ENCODE peak calls at places on chromosomes 6 and 20, in four cellular contexts. One of them, this sample, is unnamed.

GRCh38 chr6:15888798-15889772 is 226.3 kb upstream of the DTNBP1 start:
- DNase-seq in adrenal gland: no peak
- DNase-seq in suprapubic skin: no peak
- DNase-seq in fibroblast of pulmonary artery: peak
- DNase-seq in this sample: no peak

GRCh38 chr6:154537486-154537885 is 27.0 kb upstream of the CNKSR3 start:
- DNase-seq in adrenal gland: no peak
- DNase-seq in suprapubic skin: no peak
- DNase-seq in fibroblast of pulmonary artery: no peak
- DNase-seq in this sample: peak

GRCh38 chr6:106119526-106119925 is 33.4 kb downstream of the PRDM1 start:
- DNase-seq in adrenal gland: no peak
- DNase-seq in suprapubic skin: no peak
- DNase-seq in fibroblast of pulmonary artery: no peak
- DNase-seq in this sample: no peak

GRCh38 chr6:74534485-74535211 is 671.2 kb downstream of the COL12A1 start:
- DNase-seq in adrenal gland: no peak
- DNase-seq in suprapubic skin: no peak
- DNase-seq in fibroblast of pulmonary artery: peak
- DNase-seq in this sample: no peak

GRCh38 chr6:11207199-11207968 is 25.1 kb downstream of the NEDD9 start:
- DNase-seq in adrenal gland: peak
- DNase-seq in suprapubic skin: no peak
- DNase-seq in fibroblast of pulmonary artery: peak
- DNase-seq in this sample: no peak

GRCh38 chr20:49344975-49345374 is 67.1 kb upstream of the ZNFX1 start:
- DNase-seq in adrenal gland: no peak
- DNase-seq in suprapubic skin: peak
- DNase-seq in fibroblast of pulmonary artery: peak
- DNase-seq in this sample: no peak

GRCh38 chr6:135880066-135880972 is 28.8 kb downstream of the PDE7B start:
- DNase-seq in adrenal gland: no peak
- DNase-seq in suprapubic skin: no peak
- DNase-seq in fibroblast of pulmonary artery: peak
- DNase-seq in this sample: no peak

GRCh38 chr6:82364087-82365010 is 732 bp downstream of the TPBG start:
- DNase-seq in adrenal gland: peak
- DNase-seq in suprapubic skin: peak
- DNase-seq in fibroblast of pulmonary artery: peak
- DNase-seq in this sample: peak

GRCh38 chr6:106670236-106670635 is 40.9 kb downstream of the QRSL1 start:
- DNase-seq in adrenal gland: no peak
- DNase-seq in suprapubic skin: no peak
- DNase-seq in fibroblast of pulmonary artery: no peak
- DNase-seq in this sample: no peak

GRCh38 chr6:126055449-126055848 is 69.1 kb downstream of the TRMT11 start:
- DNase-seq in adrenal gland: no peak
- DNase-seq in suprapubic skin: no peak
- DNase-seq in fibroblast of pulmonary artery: no peak
- DNase-seq in this sample: no peak

GRCh38 chr20:47024461-47024937 is 129.9 kb downstream of the EYA2 start:
- DNase-seq in adrenal gland: no peak
- DNase-seq in suprapubic skin: no peak
- DNase-seq in fibroblast of pulmonary artery: no peak
- DNase-seq in this sample: no peak

GRCh38 chr20:24747881-24748595 is 201.0 kb upstream of the CST7 start:
- DNase-seq in adrenal gland: no peak
- DNase-seq in suprapubic skin: peak
- DNase-seq in fibroblast of pulmonary artery: no peak
- DNase-seq in this sample: no peak

GRCh38 chr20:62825994-62826645 is 9.3 kb downstream of the COL9A3 start:
- DNase-seq in adrenal gland: no peak
- DNase-seq in suprapubic skin: no peak
- DNase-seq in fibroblast of pulmonary artery: no peak
- DNase-seq in this sample: no peak

GRCh38 chr20:59428006-59428405 is 127.6 kb downstream of the EDN3 start:
- DNase-seq in adrenal gland: no peak
- DNase-seq in suprapubic skin: no peak
- DNase-seq in fibroblast of pulmonary artery: no peak
- DNase-seq in this sample: no peak

GRCh38 chr6:36618366-36619355 is 24.5 kb downstream of the SRSF3 start:
- DNase-seq in adrenal gland: no peak
- DNase-seq in suprapubic skin: peak
- DNase-seq in fibroblast of pulmonary artery: no peak
- DNase-seq in this sample: no peak

GRCh38 chr20:61185841-61186601 is 66.0 kb upstream of the CDH4 start:
- DNase-seq in adrenal gland: no peak
- DNase-seq in suprapubic skin: no peak
- DNase-seq in fibroblast of pulmonary artery: peak
- DNase-seq in this sample: no peak

GRCh38 chr6:53702316-53702715 is 36.8 kb upstream of the KLHL31 start:
- DNase-seq in adrenal gland: no peak
- DNase-seq in suprapubic skin: no peak
- DNase-seq in fibroblast of pulmonary artery: no peak
- DNase-seq in this sample: no peak

GRCh38 chr20:24816907-24817306 is 132.2 kb upstream of the CST7 start:
- DNase-seq in adrenal gland: no peak
- DNase-seq in suprapubic skin: no peak
- DNase-seq in fibroblast of pulmonary artery: no peak
- DNase-seq in this sample: no peak

GRCh38 chr6:141105481-141105880 is 1027.2 kb upstream of the GJE1 start:
- DNase-seq in adrenal gland: no peak
- DNase-seq in suprapubic skin: no peak
- DNase-seq in fibroblast of pulmonary artery: peak
- DNase-seq in this sample: peak

GRCh38 chr6:169976301-169977081 is 225.1 kb downstream of the ERMARD start:
- DNase-seq in adrenal gland: no peak
- DNase-seq in suprapubic skin: peak
- DNase-seq in fibroblast of pulmonary artery: no peak
- DNase-seq in this sample: no peak

GRCh38 chr6:55980627-55981211 is 105.3 kb upstream of the BMP5 start:
- DNase-seq in adrenal gland: peak
- DNase-seq in suprapubic skin: no peak
- DNase-seq in fibroblast of pulmonary artery: peak
- DNase-seq in this sample: peak

GRCh38 chr6:125746731-125747588 is 2.5 kb upstream of the HEY2 start:
- DNase-seq in adrenal gland: peak
- DNase-seq in suprapubic skin: peak
- DNase-seq in fibroblast of pulmonary artery: peak
- DNase-seq in this sample: peak

GRCh38 chr20:42366626-42367025 is 748.4 kb upstream of the CHD6 start:
- DNase-seq in adrenal gland: no peak
- DNase-seq in suprapubic skin: no peak
- DNase-seq in fibroblast of pulmonary artery: no peak
- DNase-seq in this sample: no peak

GRCh38 chr6:8135276-8135675 is 32.9 kb upstream of the EEF1E1 start:
- DNase-seq in adrenal gland: no peak
- DNase-seq in suprapubic skin: no peak
- DNase-seq in fibroblast of pulmonary artery: no peak
- DNase-seq in this sample: no peak

GRCh38 chr6:37936909-37937308 is 117.4 kb downstream of the ZFAND3 start:
- DNase-seq in adrenal gland: no peak
- DNase-seq in suprapubic skin: no peak
- DNase-seq in fibroblast of pulmonary artery: peak
- DNase-seq in this sample: no peak

GRCh38 chr6:26342106-26342999 is 22.6 kb upstream of the BTN3A2 start:
- DNase-seq in adrenal gland: no peak
- DNase-seq in suprapubic skin: no peak
- DNase-seq in fibroblast of pulmonary artery: peak
- DNase-seq in this sample: no peak

GRCh38 chr20:6832811-6833210 is 65.3 kb downstream of the BMP2 start:
- DNase-seq in adrenal gland: no peak
- DNase-seq in suprapubic skin: no peak
- DNase-seq in fibroblast of pulmonary artery: no peak
- DNase-seq in this sample: no peak

GRCh38 chr6:50714487-50715379 is 1.4 kb downstream of the TFAP2D start:
- DNase-seq in adrenal gland: no peak
- DNase-seq in suprapubic skin: no peak
- DNase-seq in fibroblast of pulmonary artery: no peak
- DNase-seq in this sample: no peak

GRCh38 chr6:18192026-18192425 is 36.8 kb downstream of the KDM1B start:
- DNase-seq in adrenal gland: peak
- DNase-seq in suprapubic skin: no peak
- DNase-seq in fibroblast of pulmonary artery: no peak
- DNase-seq in this sample: no peak

GRCh38 chr6:165662671-165663282 is at the start of gene PDE10A:
- DNase-seq in adrenal gland: peak
- DNase-seq in suprapubic skin: no peak
- DNase-seq in fibroblast of pulmonary artery: peak
- DNase-seq in this sample: peak

GRCh38 chr6:112649853-112650252 is 302.7 kb downstream of the RFPL4B start:
- DNase-seq in adrenal gland: no peak
- DNase-seq in suprapubic skin: no peak
- DNase-seq in fibroblast of pulmonary artery: no peak
- DNase-seq in this sample: no peak

DNA sequence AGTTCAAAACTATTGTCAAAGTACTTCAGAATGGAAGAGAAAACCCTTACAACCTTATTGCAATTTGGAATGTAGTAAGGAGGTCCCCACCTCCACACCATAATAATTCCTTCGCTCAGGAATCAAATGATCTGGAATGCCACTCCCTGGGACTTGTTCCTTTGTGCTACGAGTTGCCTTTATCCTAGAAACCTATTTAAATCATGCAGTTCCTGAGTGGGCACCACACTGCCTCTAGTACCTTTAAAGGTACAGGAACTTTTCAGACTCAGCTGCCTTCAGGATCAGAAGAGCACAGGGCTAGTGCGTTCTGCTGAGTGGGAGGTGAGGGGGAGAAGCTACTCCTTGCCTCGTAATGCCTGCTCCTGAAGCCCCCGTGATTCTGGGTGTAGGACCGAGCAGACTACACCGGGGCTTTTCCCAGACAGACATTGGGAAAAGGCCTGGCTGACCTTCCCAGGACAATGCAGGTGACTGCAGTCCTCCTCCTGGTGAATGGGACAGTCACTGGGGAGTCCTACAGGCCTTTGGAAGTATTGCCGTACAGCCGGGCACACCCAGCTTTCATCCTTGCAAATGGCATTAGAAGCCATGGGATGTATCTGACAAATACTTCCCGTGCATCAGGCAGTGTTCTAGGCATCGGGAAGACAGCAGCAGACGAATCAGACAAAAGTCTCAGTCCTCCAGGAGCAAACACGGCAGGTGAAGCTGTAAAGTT is 11.8 kb upstream of the TUBB2B start:
- DNase-seq in adrenal gland: no peak
- DNase-seq in suprapubic skin: no peak
- DNase-seq in fibroblast of pulmonary artery: no peak
- DNase-seq in this sample: no peak
- TF ChIP-seq CTCF in adrenal gland: no peak
- TF ChIP-seq CTCF in suprapubic skin: no peak
- TF ChIP-seq CTCF in fibroblast of pulmonary artery: peak
- TF ChIP-seq CTCF in this sample: peak

GRCh38 chr20:8362457-8362856 is 230.4 kb downstream of the PLCB1 start:
- DNase-seq in adrenal gland: no peak
- DNase-seq in suprapubic skin: no peak
- DNase-seq in fibroblast of pulmonary artery: no peak
- DNase-seq in this sample: no peak

GRCh38 chr20:8360035-8360434 is 228.0 kb downstream of the PLCB1 start:
- DNase-seq in adrenal gland: no peak
- DNase-seq in suprapubic skin: no peak
- DNase-seq in fibroblast of pulmonary artery: no peak
- DNase-seq in this sample: no peak

GRCh38 chr20:8363970-8364733 is 232.1 kb downstream of the PLCB1 start:
- DNase-seq in adrenal gland: no peak
- DNase-seq in suprapubic skin: no peak
- DNase-seq in fibroblast of pulmonary artery: no peak
- DNase-seq in this sample: no peak

GRCh38 chr20:8361779-8362178 is 229.7 kb downstream of the PLCB1 start:
- DNase-seq in adrenal gland: no peak
- DNase-seq in suprapubic skin: no peak
- DNase-seq in fibroblast of pulmonary artery: no peak
- DNase-seq in this sample: no peak

GRCh38 chr20:8361008-8361652 is 229.1 kb downstream of the PLCB1 start:
- DNase-seq in adrenal gland: peak
- DNase-seq in suprapubic skin: no peak
- DNase-seq in fibroblast of pulmonary artery: peak
- DNase-seq in this sample: no peak
- TF ChIP-seq CTCF in adrenal gland: peak
- TF ChIP-seq CTCF in suprapubic skin: no peak
- TF ChIP-seq CTCF in fibroblast of pulmonary artery: no peak
- TF ChIP-seq CTCF in this sample: no peak

GRCh38 chr6:168049277-168049676 is 29.7 kb downstream of the FRMD1 start:
- DNase-seq in adrenal gland: no peak
- DNase-seq in suprapubic skin: no peak
- DNase-seq in fibroblast of pulmonary artery: no peak
- DNase-seq in this sample: no peak
- TF ChIP-seq CTCF in adrenal gland: no peak
- TF ChIP-seq CTCF in suprapubic skin: no peak
- TF ChIP-seq CTCF in fibroblast of pulmonary artery: no peak
- TF ChIP-seq CTCF in this sample: no peak

GRCh38 chr6:47690791-47691190 is 7.6 kb upstream of the ADGRF4 start:
- DNase-seq in adrenal gland: no peak
- DNase-seq in suprapubic skin: no peak
- DNase-seq in fibroblast of pulmonary artery: no peak
- DNase-seq in this sample: no peak

GRCh38 chr6:47687432-47687831 is 10.9 kb upstream of the ADGRF4 start:
- DNase-seq in adrenal gland: no peak
- DNase-seq in suprapubic skin: no peak
- DNase-seq in fibroblast of pulmonary artery: no peak
- DNase-seq in this sample: no peak

DNA sequence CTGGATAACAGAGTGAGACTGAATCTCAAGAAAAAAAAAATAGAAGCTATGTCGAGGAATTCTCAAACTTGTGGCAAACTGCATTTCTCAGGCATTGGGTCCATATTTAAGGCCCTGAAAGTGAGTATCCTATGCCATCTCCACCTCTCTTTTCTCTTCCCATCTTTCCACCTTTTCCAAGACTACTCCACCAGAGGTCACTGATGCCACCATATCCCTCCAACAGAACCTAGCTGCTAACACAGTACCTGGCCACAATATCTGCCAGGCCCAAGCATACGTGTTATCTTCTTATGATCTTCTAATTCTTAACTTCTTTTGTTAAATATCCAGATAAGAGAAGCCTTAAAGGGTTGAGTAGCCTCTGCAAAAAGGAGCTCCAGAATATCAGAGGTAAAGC is 8.2 kb upstream of the ADGRF4 start:
- DNase-seq in adrenal gland: no peak
- DNase-seq in suprapubic skin: no peak
- DNase-seq in fibroblast of pulmonary artery: no peak
- DNase-seq in this sample: no peak
- TF ChIP-seq CTCF in adrenal gland: no peak
- TF ChIP-seq CTCF in suprapubic skin: no peak
- TF ChIP-seq CTCF in fibroblast of pulmonary artery: no peak
- TF ChIP-seq CTCF in this sample: no peak

GRCh38 chr6:133317704-133318103 is 76.5 kb downstream of the EYA4 start:
- DNase-seq in adrenal gland: no peak
- DNase-seq in suprapubic skin: no peak
- DNase-seq in fibroblast of pulmonary artery: no peak
- DNase-seq in this sample: no peak

GRCh38 chr6:133315811-133316210 is 74.7 kb downstream of the EYA4 start:
- DNase-seq in adrenal gland: no peak
- DNase-seq in suprapubic skin: no peak
- DNase-seq in fibroblast of pulmonary artery: no peak
- DNase-seq in this sample: no peak

GRCh38 chr6:133313068-133313467 is 71.9 kb downstream of the EYA4 start:
- DNase-seq in adrenal gland: no peak
- DNase-seq in suprapubic skin: no peak
- DNase-seq in fibroblast of pulmonary artery: no peak
- DNase-seq in this sample: no peak

GRCh38 chr6:133312006-133312405 is 70.8 kb downstream of the EYA4 start:
- DNase-seq in adrenal gland: no peak
- DNase-seq in suprapubic skin: no peak
- DNase-seq in fibroblast of pulmonary artery: no peak
- DNase-seq in this sample: no peak

GRCh38 chr6:133314951-133315350 is 73.8 kb downstream of the EYA4 start:
- DNase-seq in adrenal gland: no peak
- DNase-seq in suprapubic skin: no peak
- DNase-seq in fibroblast of pulmonary artery: no peak
- DNase-seq in this sample: no peak
- TF ChIP-seq CTCF in adrenal gland: no peak
- TF ChIP-seq CTCF in suprapubic skin: no peak
- TF ChIP-seq CTCF in fibroblast of pulmonary artery: no peak
- TF ChIP-seq CTCF in this sample: no peak